ENCODE peak calls at places on chromosomes 12 and 14, in four cellular contexts. One of them, this sample, is unnamed.

GRCh38 chr12:66290716-66291200 is 11.5 kb upstream of the HELB start:
- DNase-seq in HepG2: no peak
- DNase-seq in K562: no peak
- DNase-seq in Panc1: no peak
- DNase-seq in this sample: no peak

GRCh38 chr12:122880668-122881067 is 15.3 kb downstream of the VPS37B start:
- DNase-seq in HepG2: peak
- DNase-seq in Panc1: no peak
- DNase-seq in K562: peak
- DNase-seq in this sample: no peak

GRCh38 chr14:31266437-31267331 is 59.1 kb upstream of the HECTD1 start:
- DNase-seq in K562: no peak
- DNase-seq in HepG2: no peak
- DNase-seq in Panc1: no peak
- DNase-seq in this sample: no peak

GRCh38 chr12:111170559-111170958 is 198.3 kb downstream of the PHETA1 start:
- DNase-seq in HepG2: no peak
- DNase-seq in Panc1: no peak
- DNase-seq in K562: no peak
- DNase-seq in this sample: no peak

GRCh38 chr12:107590369-107591094 is 95.1 kb upstream of the PWP1 start:
- DNase-seq in Panc1: no peak
- DNase-seq in K562: no peak
- DNase-seq in HepG2: no peak
- DNase-seq in this sample: no peak

GRCh38 chr12:89951050-89951693 is 242.5 kb upstream of the ATP2B1 start:
- DNase-seq in Panc1: no peak
- DNase-seq in HepG2: no peak
- DNase-seq in K562: peak
- DNase-seq in this sample: no peak

GRCh38 chr14:65226824-65227604 is 124.7 kb upstream of the MAX start:
- DNase-seq in K562: no peak
- DNase-seq in Panc1: no peak
- DNase-seq in HepG2: peak
- DNase-seq in this sample: no peak

GRCh38 chr12:109815225-109815624 is 18.0 kb downstream of the TRPV4 start:
- DNase-seq in Panc1: no peak
- DNase-seq in K562: no peak
- DNase-seq in HepG2: no peak
- DNase-seq in this sample: no peak

GRCh38 chr12:51103977-51104376 is 20.6 kb upstream of the CSRNP2 start:
- DNase-seq in Panc1: no peak
- DNase-seq in HepG2: no peak
- DNase-seq in K562: no peak
- DNase-seq in this sample: no peak

GRCh38 chr12:64819816-64820402 is 4.5 kb upstream of the TBC1D30 start:
- DNase-seq in K562: no peak
- DNase-seq in HepG2: no peak
- DNase-seq in Panc1: no peak
- DNase-seq in this sample: no peak

GRCh38 chr12:76515271-76515670 is 44.3 kb downstream of the OSBPL8 start:
- DNase-seq in Panc1: no peak
- DNase-seq in HepG2: no peak
- DNase-seq in K562: no peak
- DNase-seq in this sample: no peak

GRCh38 chr14:28780843-28781503 is 14.4 kb downstream of the FOXG1 start:
- DNase-seq in Panc1: no peak
- DNase-seq in K562: no peak
- DNase-seq in HepG2: no peak
- DNase-seq in this sample: no peak

GRCh38 chr12:81077329-81077685 is 572 bp upstream of the ACSS3 start:
- DNase-seq in HepG2: peak
- DNase-seq in K562: no peak
- DNase-seq in Panc1: no peak
- DNase-seq in this sample: no peak

GRCh38 chr12:110498984-110499706 is 2.8 kb downstream of the VPS29 start:
- DNase-seq in K562: peak
- DNase-seq in Panc1: no peak
- DNase-seq in HepG2: peak
- DNase-seq in this sample: no peak

GRCh38 chr12:12319501-12320322 is 30.3 kb downstream of the MANSC1 start:
- DNase-seq in HepG2: peak
- DNase-seq in Panc1: no peak
- DNase-seq in K562: no peak
- DNase-seq in this sample: no peak

GRCh38 chr12:20482680-20483079 is 114.3 kb downstream of the PDE3A start:
- DNase-seq in HepG2: peak
- DNase-seq in K562: no peak
- DNase-seq in Panc1: no peak
- DNase-seq in this sample: no peak

GRCh38 chr14:92481811-92482559 is 31.6 kb upstream of the RIN3 start:
- DNase-seq in K562: no peak
- DNase-seq in HepG2: no peak
- DNase-seq in Panc1: no peak
- DNase-seq in this sample: no peak

GRCh38 chr12:52023182-52023975 is 16.6 kb downstream of the TAMALIN start:
- DNase-seq in Panc1: no peak
- DNase-seq in HepG2: peak
- DNase-seq in K562: peak
- DNase-seq in this sample: peak

GRCh38 chr12:92719674-92720073 is 16.9 kb downstream of the PLEKHG7 start:
- DNase-seq in HepG2: no peak
- DNase-seq in K562: no peak
- DNase-seq in Panc1: no peak
- DNase-seq in this sample: no peak

GRCh38 chr14:76997257-76997970 is 31.1 kb downstream of the IRF2BPL start:
- DNase-seq in Panc1: no peak
- DNase-seq in K562: no peak
- DNase-seq in HepG2: no peak
- DNase-seq in this sample: no peak

GRCh38 chr12:121712462-121713256 is at the start of gene TMEM120B:
- DNase-seq in K562: peak
- DNase-seq in Panc1: no peak
- DNase-seq in HepG2: peak
- DNase-seq in this sample: no peak

GRCh38 chr14:99522457-99522891 is 41.3 kb downstream of the CCNK start:
- DNase-seq in Panc1: no peak
- DNase-seq in HepG2: no peak
- DNase-seq in K562: peak
- DNase-seq in this sample: no peak

GRCh38 chr14:100246809-100247428 is 8.0 kb downstream of the YY1 start:
- DNase-seq in HepG2: peak
- DNase-seq in K562: peak
- DNase-seq in Panc1: no peak
- DNase-seq in this sample: peak

GRCh38 chr14:93171366-93171765 is 13.3 kb downstream of the MOAP1 start:
- DNase-seq in Panc1: no peak
- DNase-seq in HepG2: no peak
- DNase-seq in K562: no peak
- DNase-seq in this sample: no peak

GRCh38 chr14:74584966-74585365 is 27.1 kb downstream of the LTBP2 start:
- DNase-seq in K562: no peak
- DNase-seq in Panc1: no peak
- DNase-seq in HepG2: no peak
- DNase-seq in this sample: no peak

GRCh38 chr12:123763093-123763492 is 992 bp downstream of the DNAH10 start:
- DNase-seq in K562: no peak
- DNase-seq in Panc1: no peak
- DNase-seq in HepG2: no peak
- DNase-seq in this sample: no peak

GRCh38 chr12:1553987-1554982 is 40.1 kb downstream of the FBXL14 start:
- DNase-seq in K562: no peak
- DNase-seq in Panc1: no peak
- DNase-seq in HepG2: no peak
- DNase-seq in this sample: no peak

GRCh38 chr12:42426733-42427132 is 100.8 kb downstream of the PPHLN1 start:
- DNase-seq in K562: peak
- DNase-seq in HepG2: no peak
- DNase-seq in Panc1: no peak
- DNase-seq in this sample: peak

GRCh38 chr14:37172024-37172869 is at the start of gene SLC25A21:
- DNase-seq in Panc1: peak
- DNase-seq in K562: peak
- DNase-seq in HepG2: peak
- DNase-seq in this sample: peak

GRCh38 chr14:23569443-23570151 is 2.0 kb upstream of the AP1G2 start:
- DNase-seq in HepG2: peak
- DNase-seq in K562: no peak
- DNase-seq in Panc1: no peak
- DNase-seq in this sample: peak

DNA sequence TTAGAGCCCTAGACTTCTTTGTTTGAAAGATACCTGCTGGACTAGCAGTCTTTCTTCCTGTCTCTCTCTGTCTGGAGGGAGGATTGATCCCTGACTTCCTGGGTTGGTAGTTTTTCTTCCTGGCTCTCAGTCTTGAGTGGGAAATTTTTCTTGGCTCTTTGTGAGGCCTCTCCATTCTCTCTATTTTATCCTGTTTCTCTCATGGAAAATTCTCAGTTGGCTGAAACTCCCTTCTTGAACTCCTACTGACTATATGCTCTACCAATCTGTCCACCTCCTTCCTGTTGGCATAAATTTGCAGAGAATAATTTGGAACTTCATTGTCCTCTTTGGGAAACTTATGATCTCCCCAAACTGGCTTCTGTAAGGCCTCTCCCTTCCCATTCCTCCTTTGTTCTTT is 24.1 kb upstream of the MUCL1 start:
- DNase-seq in K562: no peak
- DNase-seq in HepG2: no peak
- DNase-seq in Panc1: no peak
- DNase-seq in this sample: no peak
- TF ChIP-seq TCF7L2 in K562: no peak
- TF ChIP-seq TCF7L2 in HepG2: no peak
- TF ChIP-seq TCF7L2 in Panc1: no peak
- TF ChIP-seq TCF7L2 in this sample: no peak

GRCh38 chr12:70106347-70106746 is 136.9 kb upstream of the CNOT2 start:
- DNase-seq in Panc1: no peak
- DNase-seq in HepG2: no peak
- DNase-seq in K562: no peak
- DNase-seq in this sample: no peak

DNA sequence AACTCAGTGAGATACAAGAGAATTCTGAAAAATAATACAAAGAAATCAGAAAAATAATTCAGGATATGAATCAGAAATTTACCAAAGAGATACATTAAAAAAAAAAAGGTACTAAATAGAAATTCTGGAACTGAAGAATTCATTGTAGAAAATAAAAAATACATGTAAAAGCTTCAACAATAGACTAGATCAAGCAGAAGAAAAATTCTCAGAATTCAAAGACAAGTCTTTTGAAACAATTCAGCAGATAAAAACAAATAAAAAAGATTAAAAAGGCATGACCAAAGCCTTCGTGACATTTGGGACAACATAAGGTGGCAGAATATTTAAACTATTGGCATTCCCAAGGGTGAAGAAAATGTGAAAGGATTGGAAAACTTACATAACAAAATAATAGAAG is 133.1 kb upstream of the CNOT2 start:
- DNase-seq in HepG2: no peak
- DNase-seq in Panc1: no peak
- DNase-seq in K562: no peak
- DNase-seq in this sample: no peak
- TF ChIP-seq TCF7L2 in HepG2: no peak
- TF ChIP-seq TCF7L2 in Panc1: no peak
- TF ChIP-seq TCF7L2 in K562: no peak
- TF ChIP-seq TCF7L2 in this sample: no peak

DNA sequence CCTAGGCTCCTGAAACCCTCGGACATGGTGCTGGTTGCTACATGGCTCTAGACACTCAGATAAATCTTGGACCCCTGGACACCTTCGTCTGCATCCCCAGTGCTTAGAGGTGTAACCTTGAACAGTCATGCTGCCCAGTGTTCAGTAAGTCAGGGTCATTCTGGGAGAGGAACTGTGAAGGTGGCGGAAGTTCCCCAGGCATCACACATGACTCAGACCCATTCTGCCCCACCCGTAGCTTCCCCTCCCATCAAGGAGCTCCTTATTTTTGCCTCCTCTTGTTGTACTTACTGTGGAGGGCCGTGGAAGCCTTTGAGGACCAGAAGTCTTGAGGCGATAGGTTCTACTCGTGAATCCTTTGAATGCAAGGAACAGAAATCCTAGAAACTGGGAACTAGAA is 18.1 kb upstream of the SSPN start:
- DNase-seq in HepG2: no peak
- DNase-seq in Panc1: no peak
- DNase-seq in K562: no peak
- DNase-seq in this sample: no peak
- TF ChIP-seq TCF7L2 in HepG2: no peak
- TF ChIP-seq TCF7L2 in Panc1: no peak
- TF ChIP-seq TCF7L2 in K562: no peak
- TF ChIP-seq TCF7L2 in this sample: no peak

GRCh38 chr12:47741340-47741703 is 16.0 kb upstream of the ENDOU start:
- DNase-seq in K562: no peak
- DNase-seq in HepG2: no peak
- DNase-seq in Panc1: no peak
- DNase-seq in this sample: peak
- TF ChIP-seq TCF7L2 in K562: no peak
- TF ChIP-seq TCF7L2 in HepG2: no peak
- TF ChIP-seq TCF7L2 in Panc1: no peak
- TF ChIP-seq TCF7L2 in this sample: peak

DNA sequence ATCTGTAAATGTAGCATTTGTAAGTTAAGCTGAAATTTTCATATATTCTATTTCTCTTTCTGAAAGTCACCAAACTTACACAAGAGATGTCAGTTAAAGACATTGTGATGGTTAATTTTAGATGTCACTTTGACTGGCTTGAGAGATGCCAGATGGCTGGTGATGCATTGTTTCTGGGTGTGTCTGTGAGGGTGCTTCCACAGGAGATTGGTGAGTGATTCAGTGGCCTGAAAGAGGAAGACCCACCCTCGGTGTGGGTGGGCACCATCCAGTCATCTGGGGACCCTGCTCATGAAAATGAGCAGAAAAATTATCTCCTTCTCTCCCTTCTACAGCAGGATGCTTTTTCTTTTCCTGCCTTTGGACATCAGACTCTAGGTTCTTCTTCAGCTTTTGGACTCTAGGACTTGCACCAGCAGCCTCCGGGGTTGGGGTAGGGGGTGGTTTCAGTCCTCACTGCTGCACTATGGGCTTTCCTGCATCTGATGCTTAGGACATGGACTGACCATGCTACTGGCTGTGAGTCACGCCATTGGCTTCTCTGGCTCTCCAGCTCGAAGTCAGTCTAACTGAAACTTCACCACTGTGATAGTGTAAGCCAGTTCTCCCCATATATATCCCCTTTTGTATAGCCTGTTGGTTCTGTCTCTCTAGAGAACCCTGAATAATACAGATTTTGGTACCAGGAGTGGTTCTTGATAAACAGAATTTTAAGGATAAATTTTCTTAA is 20.9 kb downstream of the PDE6H start:
- DNase-seq in Panc1: no peak
- DNase-seq in K562: no peak
- DNase-seq in HepG2: no peak
- DNase-seq in this sample: no peak
- TF ChIP-seq TCF7L2 in Panc1: no peak
- TF ChIP-seq TCF7L2 in K562: no peak
- TF ChIP-seq TCF7L2 in HepG2: no peak
- TF ChIP-seq TCF7L2 in this sample: no peak

GRCh38 chr12:22318122-22318737 is 16.3 kb downstream of the ST8SIA1 start:
- DNase-seq in HepG2: no peak
- DNase-seq in Panc1: no peak
- DNase-seq in K562: no peak
- DNase-seq in this sample: no peak

GRCh38 chr12:22321018-22321605 is 13.4 kb downstream of the ST8SIA1 start:
- DNase-seq in HepG2: no peak
- DNase-seq in Panc1: no peak
- DNase-seq in K562: no peak
- DNase-seq in this sample: no peak

GRCh38 chr12:22321620-22322019 is 12.9 kb downstream of the ST8SIA1 start:
- DNase-seq in K562: peak
- DNase-seq in Panc1: no peak
- DNase-seq in HepG2: no peak
- DNase-seq in this sample: no peak
- TF ChIP-seq TCF7L2 in K562: no peak
- TF ChIP-seq TCF7L2 in Panc1: no peak
- TF ChIP-seq TCF7L2 in HepG2: no peak
- TF ChIP-seq TCF7L2 in this sample: no peak

This sample was measured in HCT116.